ENCODE peak calls at places on chromosomes 5 and 9, in six cellular contexts. I, U, X, H, R and E are unnamed samples.

GRCh38 chr5:142551242-142552067 is 134.4 kb downstream of the FGF1 start:
- DNase-seq in I (no peak), U (no peak), X (no peak), H (peak), R (peak), E (no peak)

GRCh38 chr5:36655171-36655570 is 48.8 kb downstream of the SLC1A3 start:
- DNase-seq in I (no peak), U (no peak), X (peak), H (no peak), R (no peak), E (no peak)

GRCh38 chr5:127517110-127517479 is 345 bp upstream of the PRRC1 start:
- DNase-seq in I (no peak), U (no peak), X (no peak), H (no peak), R (peak), E (no peak)

GRCh38 chr5:26847041-26847736 is 191.2 kb downstream of the CDH9 start:
- DNase-seq in I (no peak), U (no peak), X (no peak), H (no peak), R (peak), E (no peak)

GRCh38 chr9:127783111-127783621 is 2.7 kb upstream of the CDK9 start:
- DNase-seq in I (peak), U (peak), X (peak), H (no peak), R (no peak), E (peak)

GRCh38 chr5:143653766-143654282 is 158.1 kb upstream of the HMHB1 start:
- DNase-seq in I (no peak), U (no peak), X (no peak), H (no peak), R (no peak), E (no peak)

GRCh38 chr5:171252674-171253073 is 56.4 kb upstream of the TLX3 start:
- DNase-seq in I (no peak), U (no peak), X (no peak), H (no peak), R (no peak), E (no peak)

GRCh38 chr5:31678180-31678579 is 39.2 kb downstream of the PDZD2 start:
- DNase-seq in I (no peak), U (no peak), X (no peak), H (no peak), R (no peak), E (no peak)

GRCh38 chr5:137696481-137696880 is 39.4 kb downstream of the KLHL3 start:
- DNase-seq in I (no peak), U (no peak), X (no peak), H (no peak), R (no peak), E (no peak)

GRCh38 chr9:78856781-78857180 is 559.9 kb downstream of the PSAT1 start:
- DNase-seq in I (no peak), U (no peak), X (no peak), H (no peak), R (no peak), E (no peak)

GRCh38 chr9:70450735-70451134 is 36.3 kb upstream of the KLF9 start:
- DNase-seq in I (no peak), U (no peak), X (no peak), H (no peak), R (no peak), E (no peak)

GRCh38 chr9:104276709-104277245 is 182.7 kb downstream of the SMC2 start:
- DNase-seq in I (no peak), U (no peak), X (no peak), H (no peak), R (no peak), E (no peak)

GRCh38 chr9:34084562-34084961 is 35.9 kb upstream of the UBAP2 start:
- DNase-seq in I (no peak), U (no peak), X (peak), H (no peak), R (no peak), E (no peak)

GRCh38 chr9:2281031-2281802 is 266.1 kb downstream of the SMARCA2 start:
- DNase-seq in I (no peak), U (no peak), X (no peak), H (peak), R (no peak), E (no peak)

GRCh38 chr5:179841621-179842020 is 17.0 kb downstream of the MRNIP start:
- DNase-seq in I (no peak), U (no peak), X (no peak), H (no peak), R (no peak), E (no peak)

GRCh38 chr5:113020461-113021273 is 44.1 kb downstream of the DCP2 start:
- DNase-seq in I (no peak), U (no peak), X (no peak), H (no peak), R (no peak), E (no peak)

GRCh38 chr9:83219924-83220438 is 157.0 kb upstream of the RASEF start:
- DNase-seq in I (no peak), U (no peak), X (no peak), H (no peak), R (no peak), E (no peak)

GRCh38 chr5:24538345-24538744 is 106.4 kb downstream of the CDH10 start:
- DNase-seq in I (no peak), U (no peak), X (no peak), H (no peak), R (no peak), E (no peak)

GRCh38 chr5:74504463-74504862 is 136.1 kb downstream of the ENC1 start:
- DNase-seq in I (no peak), U (no peak), X (no peak), H (no peak), R (no peak), E (peak)

GRCh38 chr9:101479337-101480045 is 43.9 kb upstream of the ALDOB start:
- DNase-seq in I (no peak), U (no peak), X (peak), H (no peak), R (no peak), E (no peak)

GRCh38 chr9:4509590-4509984 is 19.3 kb downstream of the SLC1A1 start:
- DNase-seq in I (no peak), U (no peak), X (no peak), H (no peak), R (no peak), E (no peak)

GRCh38 chr9:95078516-95078915 is 239.0 kb downstream of the FANCC start:
- DNase-seq in I (no peak), U (no peak), X (no peak), H (no peak), R (no peak), E (no peak)